ENCODE peak calls at places on chromosome 7, in four cellular contexts. E is AG04450, O is ovary, X is Peyer's patch. G is an unnamed sample.
A peak's percentile ranks its signal among the peaks of the same experiment; 100 is the strongest.

GRCh38 chr7:134712196-134712595 is 65.5 kb downstream of the BPGM start:
- DNase-seq in E (no peak), O (no peak), X (no peak), G (no peak)

GRCh38 chr7:91436655-91437054 is 172.4 kb downstream of the FZD1 start:
- DNase-seq in E (no peak), O (no peak), X (no peak), G (no peak)

GRCh38 chr7:112071856-112072255 is 134.3 kb downstream of the DOCK4 start:
- DNase-seq in E (no peak), O (no peak), X (no peak), G (no peak)

GRCh38 chr7:142795339-142795863 is 24.6 kb downstream of the PRSS2 start:
- DNase-seq in E (no peak), O (no peak), X (peak; percentile 46), G (peak; percentile 61)

GRCh38 chr7:105643384-105643783 is 62.1 kb upstream of the EFCAB10 start:
- DNase-seq in E (no peak), O (no peak), X (no peak), G (no peak)

GRCh38 chr7:148466120-148466519 is 124.4 kb upstream of the C7orf33 start:
- DNase-seq in E (no peak), O (no peak), X (no peak), G (no peak)

GRCh38 chr7:74525881-74526280 is 72.2 kb downstream of the GTF2IRD1 start:
- DNase-seq in E (no peak), O (no peak), X (peak; percentile 91), G (no peak)

GRCh38 chr7:115099906-115100305 is 178.0 kb downstream of the MDFIC start:
- DNase-seq in E (peak; percentile 26), O (no peak), X (no peak), G (no peak)

GRCh38 chr7:42099837-42100508 is 137.0 kb downstream of the GLI3 start:
- DNase-seq in E (no peak), O (no peak), X (no peak), G (no peak)

GRCh38 chr7:44287488-44288380 is 37.7 kb downstream of the CAMK2B start:
- DNase-seq in E (no peak), O (peak; percentile 13), X (no peak), G (no peak)

GRCh38 chr7:44712012-44712411 is 36.6 kb upstream of the ZMIZ2 start:
- DNase-seq in E (no peak), O (no peak), X (no peak), G (no peak)

GRCh38 chr7:77631820-77632219 is 64.4 kb upstream of the RSBN1L start:
- DNase-seq in E (no peak), O (no peak), X (no peak), G (no peak)

GRCh38 chr7:75957021-75957736 is 37.2 kb downstream of the TMEM120A start:
- DNase-seq in E (no peak), O (no peak), X (peak; percentile 85), G (no peak)

GRCh38 chr7:105000190-105000589 is 13.8 kb upstream of the KMT2E start:
- DNase-seq in E (no peak), O (no peak), X (no peak), G (no peak)

GRCh38 chr7:116139007-116139406 is 71.3 kb upstream of the TES start:
- DNase-seq in E (no peak), O (no peak), X (no peak), G (no peak)

GRCh38 chr7:22565315-22565811 is 65.4 kb upstream of the STEAP1B start:
- DNase-seq in E (no peak), O (no peak), X (no peak), G (no peak)

GRCh38 chr7:44711528-44711927 is 37.1 kb upstream of the ZMIZ2 start:
- DNase-seq in E (no peak), O (no peak), X (no peak), G (no peak)

DNA sequence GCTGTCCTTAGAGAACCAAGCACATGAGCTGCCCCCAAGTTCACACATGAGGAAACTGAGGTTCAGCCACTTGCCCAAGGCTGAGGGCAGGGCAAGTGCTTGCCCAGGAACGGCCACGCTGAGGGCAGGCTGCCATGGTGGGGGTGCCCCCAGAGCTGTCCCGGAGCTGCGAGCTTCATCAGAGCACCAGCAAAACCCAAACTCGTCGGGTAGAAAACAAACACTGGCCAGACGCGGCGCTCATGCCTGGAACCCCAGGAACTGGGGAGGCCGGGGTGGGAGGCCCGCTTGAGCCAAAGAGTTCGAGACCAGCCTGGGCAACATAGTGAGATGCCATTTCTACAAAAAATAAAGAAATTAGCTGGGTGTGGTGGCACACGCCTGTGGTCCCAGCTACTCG is 38.4 kb downstream of the UNCX start:
- DNase-seq in E (no peak), O (no peak), X (no peak), G (no peak)
- H3K27me3 ChIP-seq in E (peaks cover 26% of the 10 kb centered on the region), O (no peaks in the 10 kb centered on the region), X (no peaks in the 10 kb centered on the region), G (peaks cover 22% of the 10 kb centered on the region)

GRCh38 chr7:108099650-108100049 is 30.5 kb downstream of the LAMB4 start:
- DNase-seq in E (no peak), O (no peak), X (no peak), G (no peak)

GRCh38 chr7:108094933-108095710 is 35.0 kb downstream of the LAMB4 start:
- DNase-seq in E (no peak), O (no peak), X (no peak), G (no peak)

GRCh38 chr7:108094375-108094774 is 35.8 kb downstream of the LAMB4 start:
- DNase-seq in E (no peak), O (no peak), X (no peak), G (no peak)

GRCh38 chr7:108096996-108097395 is 33.2 kb downstream of the LAMB4 start:
- DNase-seq in E (no peak), O (no peak), X (no peak), G (no peak)

DNA sequence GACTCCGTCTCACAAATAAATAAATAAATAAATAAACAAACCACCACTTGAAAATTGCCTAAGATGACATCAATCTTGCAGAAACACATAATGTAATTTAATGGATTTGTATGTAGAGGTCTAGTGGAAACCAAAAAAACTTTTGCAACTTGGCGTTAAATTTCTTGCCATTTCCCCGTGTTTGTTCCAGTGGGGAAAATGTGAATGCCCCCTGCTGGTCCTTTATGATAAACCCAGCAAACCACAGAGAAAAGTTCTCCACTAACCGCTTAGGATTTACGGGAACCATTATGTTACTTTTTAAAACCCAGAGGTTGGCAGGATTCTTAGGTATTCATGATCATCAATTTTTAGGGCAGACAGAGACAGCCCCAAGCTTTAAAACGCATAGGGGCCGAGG is 32.5 kb downstream of the LAMB4 start:
- DNase-seq in E (no peak), O (no peak), X (no peak), G (no peak)
- H3K27ac ChIP-seq in E (no peak overlapping the region), O (no peak overlapping the region), X (no peak overlapping the region), G (no peak overlapping the region)

DNA sequence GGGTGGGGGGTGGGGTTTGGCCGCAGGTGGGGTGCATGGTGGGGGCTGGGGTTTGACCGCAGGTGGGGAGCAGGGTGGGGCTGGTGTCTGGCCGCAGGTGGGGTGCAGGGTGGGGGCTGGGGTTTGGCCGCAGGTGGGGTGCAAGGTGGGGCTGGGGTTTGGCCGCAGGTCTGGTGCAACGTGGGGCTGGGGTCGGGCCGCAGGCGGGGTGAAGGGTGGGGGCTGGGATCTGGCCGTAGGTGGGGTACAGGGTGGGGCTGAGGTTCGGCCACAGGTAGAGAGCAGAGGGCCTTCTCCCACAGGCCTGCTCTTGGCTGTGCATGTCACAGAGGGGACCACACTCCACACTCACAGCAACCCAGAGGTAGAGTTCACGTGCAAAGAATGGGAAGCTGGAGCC is 586.6 kb downstream of the PTPRN2 start:
- DNase-seq in E (no peak), O (no peak), X (peak; percentile 26), G (no peak)
- H3K27me3 ChIP-seq in E (no peaks in the 10 kb centered on the region), O (no peaks in the 10 kb centered on the region), X (no peaks in the 10 kb centered on the region), G (no peaks in the 10 kb centered on the region)

DNA sequence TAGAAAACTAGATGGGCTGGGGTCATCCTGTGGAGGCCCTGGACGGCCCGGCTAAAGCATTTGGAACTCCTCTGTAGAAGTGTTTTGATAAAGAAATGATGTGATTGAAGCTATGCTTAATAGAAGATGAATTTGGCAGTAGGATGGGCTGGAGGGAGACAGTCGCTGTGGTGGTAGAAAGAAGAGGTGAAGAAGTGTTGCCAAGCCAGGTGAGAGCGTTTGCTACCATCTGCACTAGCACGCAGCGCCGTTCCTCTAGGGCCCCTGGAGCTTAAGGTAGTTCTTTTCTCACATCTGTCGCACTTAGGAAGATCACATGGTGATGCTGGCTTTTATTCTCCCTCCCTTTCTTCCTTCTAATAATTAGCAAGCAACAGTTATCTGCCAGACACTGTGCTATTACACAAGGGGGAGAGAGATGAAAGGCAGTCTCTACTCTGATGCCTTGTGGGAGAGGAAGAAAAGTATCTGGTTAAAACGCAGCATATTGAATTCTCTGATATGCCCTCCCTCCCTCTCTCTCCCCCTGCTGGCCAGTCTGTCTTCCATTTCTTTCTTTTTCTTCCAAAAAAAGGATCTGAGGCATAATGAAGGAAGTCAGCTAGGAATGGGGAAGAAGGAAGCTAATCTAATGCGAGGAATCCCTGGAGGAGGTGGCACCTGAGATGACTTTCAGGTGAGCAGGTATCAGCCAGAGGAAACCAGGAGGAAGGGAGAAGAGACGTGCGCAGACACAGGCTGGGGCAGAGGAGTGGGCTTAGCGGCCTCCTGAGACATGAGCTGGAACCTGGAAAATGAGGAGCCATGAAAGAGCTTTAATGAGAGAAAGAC is 162.3 kb upstream of the KLF14 start:
- DNase-seq in E (no peak), O (no peak), X (no peak), G (no peak)
- H3K27ac ChIP-seq in E (peak overlapping the region; percentile 89), O (peak overlapping the region; percentile 13), X (peak overlapping the region; percentile 72), G (no peak overlapping the region)

DNA sequence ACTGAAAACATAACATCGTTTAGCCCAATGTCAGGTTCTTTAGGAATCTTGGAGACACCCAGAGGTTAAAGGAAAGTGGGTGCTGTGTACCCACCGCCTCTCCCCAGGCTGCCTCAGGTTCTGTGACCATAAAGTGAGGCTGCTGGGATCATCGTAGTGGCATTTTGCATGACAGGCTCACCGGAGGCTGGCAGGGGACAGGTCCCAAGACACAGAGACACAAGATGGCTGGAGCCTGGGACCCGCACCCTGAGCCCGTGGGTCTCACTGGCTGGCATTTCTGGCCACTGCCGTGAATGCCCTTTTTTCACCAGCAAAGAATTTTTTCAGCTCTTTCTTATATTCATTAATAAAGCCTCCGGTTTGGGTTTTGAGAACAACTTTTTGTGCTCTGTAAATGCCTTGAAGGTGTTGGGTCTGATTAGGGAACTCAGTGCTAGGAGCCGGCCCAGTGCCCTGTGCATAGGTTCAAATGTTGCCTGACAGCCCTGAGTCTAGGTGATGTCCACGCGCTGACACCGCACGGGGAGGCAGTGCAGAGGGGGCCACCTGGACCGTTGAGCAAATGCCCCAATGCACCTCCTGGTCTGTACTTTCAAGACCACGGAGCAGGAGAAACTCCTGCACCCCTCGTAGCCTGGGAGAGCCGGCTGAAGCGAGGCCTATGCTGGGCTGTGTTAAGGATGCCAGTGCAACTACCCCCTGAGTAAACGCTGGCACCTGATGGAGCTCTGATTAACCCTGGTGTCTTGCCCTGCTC is 129.9 kb downstream of the PAXIP1 start:
- DNase-seq in E (no peak), O (no peak), X (peak; percentile 33), G (no peak)
- H3K27me3 ChIP-seq in E (no peaks in the 10 kb centered on the region), O (no peaks in the 10 kb centered on the region), X (no peaks in the 10 kb centered on the region), G (peaks cover 10% of the 10 kb centered on the region)

DNA sequence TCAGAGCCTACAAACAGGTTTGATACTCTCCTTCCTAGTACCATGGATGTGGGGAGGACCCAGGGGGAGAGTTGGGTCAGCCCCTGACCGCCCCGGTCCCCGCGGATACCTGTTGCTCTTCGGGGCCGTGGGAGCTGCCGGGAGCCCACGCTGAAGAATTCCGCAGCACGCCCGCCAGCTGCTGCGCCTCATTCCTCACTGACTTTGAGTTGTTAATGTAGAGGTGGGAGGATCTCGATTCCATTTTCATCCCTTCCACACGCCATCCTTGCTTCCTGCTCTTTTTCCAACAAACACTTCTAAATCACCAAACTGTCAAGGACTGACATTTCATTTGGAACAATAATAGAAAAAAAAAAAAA is 174.9 kb upstream of the SH2B2 start:
- DNase-seq in E (no peak), O (no peak), X (no peak), G (no peak)
- H3K27ac ChIP-seq in E (no peak overlapping the region), O (no peak overlapping the region), X (no peak overlapping the region), G (no peak overlapping the region)